ENCODE peak calls at places on chromosomes 12 and 14, in ten cellular contexts. X is ELR; D is DMS79; S is stimulated activated naive CD8-positive, alpha-beta T cell treated with anti-CD3 and anti-CD28 coated beads, Interleukin-15, Interleukin-2, amounts not matched to agents 100 U/mL and 50 U/mL, for 24 hours; W is NCI-H345; G is PC-3; H is SK-N-SH; T is H4; Y is right atrium auricular region; I is activated gamma-delta T cell. A is an unnamed sample.

GRCh38 chr12:77319141-77319540 is 253.8 kb upstream of the E2F7 start:
- DNase-seq in W (no peak), G (no peak), H (no peak), S (no peak), I (no peak), T (no peak), X (no peak), D (no peak), Y (no peak), A (no peak)

GRCh38 chr14:58272589-58273372 is 25.6 kb upstream of the ARID4A start:
- DNase-seq in W (no peak), D (no peak), Y (no peak), S (no peak), I (no peak), G (peak; percentile 70), T (peak; percentile 16), H (no peak), X (peak; percentile 53), A (no peak)

GRCh38 chr12:128680555-128680954 is 143.2 kb downstream of the SLC15A4 start:
- DNase-seq in I (no peak), H (no peak), X (no peak), G (no peak), Y (no peak), W (no peak), S (no peak), D (no peak), T (no peak), A (no peak)

GRCh38 chr14:106062502-106063272 is 536.3 kb downstream of the TMEM121 start:
- DNase-seq in D (no peak), G (no peak), Y (no peak), W (no peak), X (no peak), H (no peak), T (no peak), S (no peak), I (no peak), A (no peak)

GRCh38 chr12:34342048-34342447 is 319.8 kb downstream of the ALG10 start:
- DNase-seq in G (no peak), H (no peak), S (no peak), I (no peak), X (no peak), T (no peak), W (no peak), Y (no peak), D (no peak), A (no peak)

GRCh38 chr14:71290960-71291466 is 383.8 kb downstream of the PCNX1 start:
- DNase-seq in I (no peak), Y (no peak), T (peak; percentile 66), G (peak; percentile 99), W (peak; percentile 12), X (peak; percentile 96), D (no peak), S (peak; percentile 41), H (no peak), A (no peak)

GRCh38 chr12:92968201-92968813 is 39.2 kb upstream of the EEA1 start:
- DNase-seq in S (no peak), H (no peak), W (no peak), G (peak; percentile 64), T (no peak), Y (no peak), D (no peak), X (peak; percentile 62), I (no peak), A (no peak)

GRCh38 chr14:53786045-53786444 is 170.6 kb downstream of the BMP4 start:
- DNase-seq in W (no peak), T (no peak), S (no peak), D (no peak), H (no peak), Y (no peak), I (no peak), X (no peak), G (no peak), A (no peak)

GRCh38 chr14:101972126-101972785 is 7.9 kb downstream of the DYNC1H1 start:
- DNase-seq in S (no peak), T (peak; percentile 97), I (no peak), D (no peak), X (peak; percentile 100), Y (peak; percentile 96), H (peak; percentile 37), W (no peak), G (peak; percentile 100), A (no peak)

GRCh38 chr14:21894003-21894897 is 220.6 kb upstream of the OR4E1 start:
- DNase-seq in Y (no peak), I (no peak), W (no peak), H (no peak), X (no peak), S (peak; percentile 60), T (peak; percentile 23), D (no peak), G (peak; percentile 35), A (peak; percentile 47)

GRCh38 chr14:63986789-63987533 is 134.2 kb downstream of the SYNE2 start:
- DNase-seq in H (no peak), I (no peak), T (no peak), S (no peak), W (no peak), G (peak; percentile 19), X (peak; percentile 61), Y (no peak), D (peak; percentile 9), A (no peak)

GRCh38 chr12:115914122-115914521 is 363.4 kb downstream of the MED13L start:
- DNase-seq in S (no peak), D (no peak), Y (no peak), G (no peak), I (no peak), W (no peak), T (no peak), H (no peak), X (no peak), A (no peak)

GRCh38 chr12:48954781-48955501 is 2.3 kb downstream of the ARF3 start:
- DNase-seq in S (no peak), T (no peak), G (no peak), Y (no peak), I (no peak), X (no peak), H (no peak), W (no peak), D (no peak), A (no peak)

GRCh38 chr12:124829708-124830304 is 33.9 kb downstream of the SCARB1 start:
- DNase-seq in G (peak; percentile 25), H (no peak), I (no peak), D (no peak), Y (no peak), X (peak; percentile 70), S (no peak), T (no peak), W (no peak), A (no peak)

GRCh38 chr12:19194963-19195362 is 65.4 kb downstream of the PLEKHA5 start:
- DNase-seq in I (no peak), S (no peak), T (no peak), D (no peak), H (no peak), G (no peak), X (no peak), W (no peak), Y (no peak), A (no peak)

GRCh38 chr12:47822863-47823262 is 3.2 kb upstream of the HDAC7 start:
- DNase-seq in W (no peak), Y (no peak), X (no peak), H (no peak), T (no peak), G (peak; percentile 76), S (no peak), I (no peak), D (no peak), A (no peak)

GRCh38 chr12:75162845-75163244 is 46.8 kb downstream of the KCNC2 start:
- DNase-seq in S (no peak), T (no peak), W (no peak), G (no peak), D (no peak), H (no peak), Y (no peak), I (no peak), X (no peak), A (no peak)

GRCh38 chr12:3107071-3107583 is 29.9 kb downstream of the TSPAN9 start:
- DNase-seq in T (no peak), G (no peak), I (no peak), W (no peak), S (no peak), H (peak; percentile 65), D (no peak), Y (no peak), X (peak; percentile 67), A (no peak)

GRCh38 chr14:104554608-104555401 is 24.8 kb upstream of the C14orf180 start:
- DNase-seq in T (no peak), Y (no peak), H (peak; percentile 68), D (no peak), G (no peak), S (no peak), X (no peak), W (no peak), I (no peak), A (no peak)

GRCh38 chr14:51657762-51658161 is 6.1 kb downstream of the FRMD6 start:
- DNase-seq in Y (no peak), W (no peak), T (no peak), D (no peak), X (peak; percentile 73), H (no peak), S (no peak), I (no peak), G (no peak), A (no peak)

GRCh38 chr12:107684990-107685359 is 624 bp upstream of the PWP1 start:
- DNase-seq in Y (no peak), S (peak; percentile 44), D (peak; percentile 57), T (peak; percentile 24), G (peak; percentile 8), I (no peak), W (peak; percentile 40), H (peak; percentile 60), X (peak; percentile 50), A (peak; percentile 4)

GRCh38 chr12:10190558-10191388 is 11.9 kb downstream of the TMEM52B start:
- DNase-seq in G (peak; percentile 82), W (peak; percentile 70), S (peak; percentile 51), H (peak; percentile 60), Y (peak; percentile 66), D (no peak), X (peak; percentile 77), T (peak; percentile 79), I (no peak), A (peak; percentile 37)

GRCh38 chr12:99381992-99382391 is 265.6 kb upstream of the GARIN6 start:
- DNase-seq in X (no peak), W (no peak), Y (no peak), H (no peak), S (no peak), I (no peak), D (no peak), G (peak; percentile 25), T (no peak), A (no peak)

GRCh38 chr14:92759679-92760523 is 11.5 kb upstream of the LGMN start:
- DNase-seq in S (peak; percentile 45), T (no peak), D (no peak), X (no peak), I (no peak), G (no peak), H (no peak), Y (no peak), W (no peak), A (no peak)

GRCh38 chr14:55578511-55578910 is 1.5 kb upstream of the KTN1 start:
- DNase-seq in T (no peak), W (no peak), Y (no peak), X (no peak), I (no peak), D (peak; percentile 34), G (no peak), H (peak; percentile 12), S (no peak), A (no peak)

GRCh38 chr12:116194935-116195431 is 82.5 kb downstream of the MED13L start:
- DNase-seq in I (no peak), D (no peak), S (peak; percentile 71), Y (no peak), X (no peak), T (no peak), G (no peak), H (no peak), W (no peak), A (peak; percentile 8)

GRCh38 chr12:31002999-31003398 is 70.7 kb upstream of the DDX11 start:
- DNase-seq in D (no peak), Y (no peak), I (no peak), X (peak; percentile 19), H (no peak), G (no peak), W (no peak), S (no peak), T (peak; percentile 45), A (no peak)

GRCh38 chr14:61505815-61506809 is 184.7 kb downstream of the PRKCH start:
- DNase-seq in I (no peak), X (peak; percentile 42), D (no peak), Y (no peak), H (no peak), W (no peak), G (no peak), S (peak; percentile 49), T (no peak), A (no peak)

A was measured in CD4-positive, alpha-beta T cell.